ENCODE peak calls at places on chromosomes 2 and 18, in seven cellular contexts. D, P, A, O, N, E and Q are unnamed samples.

GRCh38 chr2:7440985-7441384 is 523.8 kb downstream of the RNF144A start:
- DNase-seq in E (no peak), N (no peak), O (no peak), A (no peak), P (no peak), D (no peak), Q (no peak)

GRCh38 chr2:213164263-213164662 is 12.9 kb upstream of the IKZF2 start:
- DNase-seq in O (no peak), N (no peak), P (no peak), D (no peak), E (no peak), A (no peak), Q (no peak)

GRCh38 chr2:145739679-145740078 is 1219.8 kb upstream of the ZEB2 start:
- DNase-seq in E (no peak), N (no peak), D (no peak), A (no peak), P (no peak), O (no peak), Q (no peak)

GRCh38 chr2:181131584-181131983 is 151.2 kb downstream of the UBE2E3 start:
- DNase-seq in D (no peak), O (no peak), P (no peak), E (no peak), N (no peak), A (no peak), Q (no peak)

GRCh38 chr2:134104754-134105153 is 149.1 kb upstream of the MGAT5 start:
- DNase-seq in A (no peak), O (no peak), N (peak), P (no peak), D (no peak), E (no peak), Q (no peak)

GRCh38 chr18:44917184-44917864 is 236.6 kb downstream of the SETBP1 start:
- DNase-seq in E (no peak), O (no peak), D (no peak), A (peak), N (no peak), P (no peak), Q (no peak)

GRCh38 chr2:116487336-116487735 is 1327.2 kb upstream of the DDX18 start:
- DNase-seq in A (no peak), P (no peak), E (no peak), N (no peak), D (no peak), O (no peak), Q (no peak)

GRCh38 chr18:57214976-57215375 is 68.1 kb downstream of the BOD1L2 start:
- DNase-seq in O (no peak), A (no peak), E (no peak), D (no peak), P (no peak), N (peak), Q (no peak)

GRCh38 chr18:74849316-74849715 is 251.6 kb downstream of the ZNF407 start:
- DNase-seq in O (no peak), A (no peak), N (no peak), D (no peak), E (no peak), P (no peak), Q (no peak)

GRCh38 chr2:81250270-81250669 is 945.7 kb upstream of the LRRTM1 start:
- DNase-seq in O (no peak), P (no peak), E (no peak), A (no peak), N (no peak), D (peak), Q (no peak)

DNA sequence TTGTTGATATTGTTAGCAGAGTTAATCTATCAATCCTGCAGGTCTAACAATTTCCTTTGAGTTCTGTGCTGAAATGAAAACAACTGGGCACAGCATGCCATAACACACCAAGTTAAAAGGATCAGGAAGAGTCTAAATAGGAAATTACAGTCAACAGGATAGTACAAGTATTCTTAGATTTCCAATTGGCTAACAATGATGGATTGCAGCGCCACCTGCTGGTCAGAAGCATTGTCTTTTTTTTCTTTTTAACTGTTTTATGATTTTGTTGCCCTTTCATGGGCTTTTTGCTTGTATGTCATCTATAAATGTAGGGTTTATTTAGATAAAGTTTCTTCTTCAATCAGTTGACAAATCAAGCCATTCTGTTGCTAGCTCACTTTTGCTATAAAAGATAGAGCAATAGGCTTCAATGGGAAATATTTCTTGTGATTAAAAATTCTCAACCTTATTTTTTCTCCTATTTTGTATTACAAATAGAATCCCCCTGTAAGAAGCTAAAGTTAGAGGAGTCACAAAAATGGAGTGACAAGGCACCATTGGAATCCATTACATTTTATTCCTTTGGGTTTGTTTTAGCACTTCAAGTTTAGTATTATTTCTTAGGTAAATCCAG is 40.8 kb upstream of the RPRM start:
- DNase-seq in N (peak), D (peak), O (peak), P (peak), A (peak), E (peak), Q (peak)
- TF ChIP-seq CTCF in N (peak), D (peak), O (peak), P (peak), A (peak), E (peak), Q (peak)

DNA sequence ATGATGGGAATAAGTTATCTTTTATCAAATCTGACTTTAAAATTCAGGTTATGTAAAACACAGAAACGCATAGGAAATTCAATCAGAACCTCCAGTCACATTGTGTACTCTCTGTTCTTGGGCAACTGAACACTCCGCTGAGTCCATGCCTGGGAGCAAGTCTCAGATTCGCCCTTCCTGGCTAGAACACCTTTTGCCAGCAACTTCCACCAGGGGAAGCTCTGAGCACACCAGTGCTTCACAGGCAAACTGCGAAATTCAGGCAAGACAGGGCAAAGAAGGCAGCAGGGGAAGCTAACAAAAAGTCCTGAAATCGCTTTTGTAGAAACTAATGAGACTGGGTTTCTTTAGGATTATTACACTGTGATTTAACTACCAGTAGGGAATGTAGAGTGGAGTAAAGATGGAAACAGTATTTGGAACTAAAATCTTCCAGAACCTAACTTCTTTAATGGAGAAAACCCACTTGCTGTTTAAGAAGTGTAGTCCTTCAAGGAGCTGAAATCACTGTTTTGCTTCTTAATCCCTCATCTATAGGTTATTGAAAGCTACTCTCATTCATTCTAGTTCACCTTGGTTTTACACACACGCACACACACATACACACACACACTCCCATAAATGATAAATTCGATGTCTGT is 214.3 kb downstream of the TMEM182 start:
- DNase-seq in A (no peak), N (peak), E (no peak), P (no peak), O (peak), D (peak), Q (peak)
- TF ChIP-seq CTCF in A (no peak), N (peak), E (no peak), P (no peak), O (peak), D (peak), Q (peak)

DNA sequence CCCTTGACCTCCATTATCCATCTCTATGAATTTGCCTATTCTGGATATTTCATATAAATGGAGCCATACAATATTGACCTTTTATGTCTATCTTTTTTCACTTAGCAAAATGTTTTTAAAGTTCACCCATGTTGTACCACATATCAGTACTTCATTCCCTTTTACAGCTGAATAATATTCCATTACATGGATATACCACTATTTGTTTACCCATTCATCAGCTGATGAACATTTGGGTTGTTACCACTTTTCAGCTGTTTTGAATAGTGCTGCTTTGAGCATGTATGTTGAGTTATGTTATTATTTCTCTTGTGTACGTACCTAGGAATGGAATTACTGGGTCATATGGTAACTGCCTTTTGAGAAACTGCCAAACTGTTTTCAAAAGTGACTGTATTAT is 93.7 kb upstream of the DNMT3A start:
- DNase-seq in D (no peak), N (no peak), E (no peak), O (no peak), P (no peak), A (no peak), Q (no peak)
- TF ChIP-seq CTCF in D (no peak), N (no peak), E (no peak), O (no peak), P (no peak), A (no peak), Q (no peak)

GRCh38 chr2:228681426-228681825 is 499.9 kb upstream of the SPHKAP start:
- DNase-seq in E (no peak), O (no peak), P (no peak), N (peak), D (no peak), A (no peak), Q (no peak)
- TF ChIP-seq CTCF in E (peak), O (peak), P (no peak), N (peak), D (no peak), A (peak), Q (peak)

GRCh38 chr2:25669520-25669919 is 3.9 kb downstream of the DTNB start:
- DNase-seq in O (no peak), P (no peak), D (no peak), E (no peak), A (no peak), N (no peak), Q (no peak)

GRCh38 chr2:25666218-25666617 is 7.2 kb downstream of the DTNB start:
- DNase-seq in O (no peak), E (no peak), N (no peak), P (no peak), A (no peak), D (no peak), Q (no peak)

GRCh38 chr2:25664531-25665307 is 8.7 kb downstream of the DTNB start:
- DNase-seq in E (no peak), P (peak), N (peak), A (peak), D (peak), O (peak), Q (peak)
- TF ChIP-seq CTCF in E (peak), P (peak), N (peak), A (peak), D (peak), O (peak), Q (peak)

DNA sequence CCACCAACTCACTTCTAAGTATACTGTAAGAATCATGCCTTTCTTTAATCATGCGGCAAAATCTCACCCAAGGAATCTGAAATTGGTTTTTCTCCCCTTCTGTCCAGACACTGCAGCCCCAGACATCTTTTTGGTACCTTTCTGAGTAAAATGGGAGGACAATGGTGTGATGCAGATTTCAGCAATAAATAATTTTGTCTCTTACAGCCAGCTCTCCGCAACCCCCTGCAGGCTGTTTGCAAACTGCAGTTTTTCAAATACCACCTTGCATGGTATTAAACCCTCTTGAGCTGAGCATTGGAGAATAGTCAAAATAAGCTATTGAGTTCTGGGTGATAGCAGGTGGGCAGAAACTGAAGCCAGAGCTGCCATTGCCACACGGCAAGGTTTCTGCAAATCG is 32.2 kb downstream of the GPR39 start:
- DNase-seq in O (peak), E (no peak), N (no peak), D (no peak), A (peak), P (peak), Q (peak)
- TF ChIP-seq CTCF in O (peak), E (peak), N (peak), D (peak), A (peak), P (peak), Q (peak)

DNA sequence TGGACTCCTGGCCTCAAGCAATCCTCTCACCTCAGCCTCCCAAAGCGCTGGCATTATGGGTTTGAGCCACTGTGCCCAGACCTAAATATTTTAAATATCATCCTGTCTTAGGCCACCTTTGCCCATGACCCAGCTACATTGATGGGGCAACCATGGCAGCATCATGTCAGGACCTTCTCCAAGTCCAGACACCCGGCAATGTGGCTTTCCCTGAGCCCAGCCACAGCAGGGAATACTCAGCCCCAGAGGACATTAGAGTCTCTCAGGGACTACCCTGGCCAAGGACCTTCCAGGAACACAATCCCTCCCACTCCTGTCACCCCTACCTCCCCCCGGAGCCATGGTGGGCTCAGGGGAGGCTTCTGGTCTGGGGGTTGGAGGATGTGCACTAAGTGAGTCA is 72.8 kb downstream of the SMAD7 start:
- DNase-seq in D (no peak), P (no peak), A (no peak), E (no peak), O (no peak), N (no peak), Q (no peak)
- TF ChIP-seq CTCF in D (no peak), P (no peak), A (no peak), E (no peak), O (no peak), N (no peak), Q (no peak)

DNA sequence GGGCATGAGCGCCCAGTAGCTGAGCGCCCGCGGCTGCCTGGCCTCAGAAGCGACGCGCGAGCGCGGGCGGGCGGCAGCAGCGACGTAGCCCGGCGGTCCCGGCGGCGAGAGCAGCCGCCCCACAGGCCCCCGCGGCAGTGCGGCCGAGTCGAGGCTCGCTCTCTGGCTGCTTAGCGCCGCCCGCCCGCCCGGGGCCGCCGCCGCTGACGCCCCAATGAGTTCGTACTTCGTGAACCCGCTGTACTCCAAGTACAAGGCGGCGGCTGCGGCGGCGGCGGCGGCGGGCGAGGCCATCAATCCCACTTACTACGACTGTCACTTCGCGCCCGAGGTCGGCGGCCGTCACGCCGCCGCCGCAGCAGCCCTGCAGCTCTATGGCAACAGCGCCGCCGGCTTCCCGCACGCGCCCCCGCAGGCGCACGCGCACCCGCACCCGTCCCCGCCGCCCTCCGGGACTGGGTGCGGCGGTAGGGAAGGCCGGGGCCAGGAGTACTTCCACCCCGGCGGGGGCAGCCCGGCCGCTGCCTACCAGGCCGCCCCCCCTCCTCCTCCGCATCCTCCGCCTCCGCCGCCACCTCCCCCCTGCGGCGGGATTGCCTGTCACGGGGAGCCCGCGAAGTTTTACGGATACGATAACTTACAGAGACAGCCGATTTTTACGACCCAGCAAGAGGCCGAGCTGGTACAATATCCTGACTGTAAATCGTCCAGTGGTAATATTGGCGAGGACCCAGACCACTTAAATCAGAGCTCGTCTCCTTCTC is 830 bp downstream of the HOXD8 start:
- DNase-seq in O (no peak), N (no peak), D (no peak), A (no peak), P (peak), E (no peak), Q (peak)
- TF ChIP-seq CTCF in O (no peak), N (no peak), D (no peak), A (no peak), P (no peak), E (peak), Q (no peak)

DNA sequence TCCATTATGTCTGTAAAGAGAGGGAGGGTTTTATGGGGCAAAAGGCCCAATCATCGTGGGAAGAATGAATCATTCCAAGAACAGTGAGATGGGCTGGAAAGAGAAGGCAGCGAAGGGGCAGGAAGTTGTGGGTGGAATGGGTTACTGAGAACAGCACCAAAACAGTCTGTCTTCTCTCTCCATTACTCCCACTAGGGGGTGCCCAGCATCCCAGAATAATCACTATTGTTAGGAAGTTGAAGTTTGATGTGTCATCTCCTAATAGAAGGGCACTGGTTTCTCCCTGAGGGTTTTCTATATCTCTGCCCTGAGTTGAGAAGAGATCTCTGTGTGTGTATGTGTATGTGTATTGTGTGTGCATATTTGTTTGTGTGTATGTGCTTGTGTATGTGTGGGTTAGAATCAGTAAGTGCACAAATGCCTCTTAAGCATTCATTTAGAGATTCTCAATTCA is 76.6 kb upstream of the MAP4K3 start:
- DNase-seq in N (peak), O (peak), D (peak), P (peak), E (peak), A (peak), Q (peak)
- TF ChIP-seq CTCF in N (peak), O (peak), D (peak), P (peak), E (peak), A (peak), Q (peak)

DNA sequence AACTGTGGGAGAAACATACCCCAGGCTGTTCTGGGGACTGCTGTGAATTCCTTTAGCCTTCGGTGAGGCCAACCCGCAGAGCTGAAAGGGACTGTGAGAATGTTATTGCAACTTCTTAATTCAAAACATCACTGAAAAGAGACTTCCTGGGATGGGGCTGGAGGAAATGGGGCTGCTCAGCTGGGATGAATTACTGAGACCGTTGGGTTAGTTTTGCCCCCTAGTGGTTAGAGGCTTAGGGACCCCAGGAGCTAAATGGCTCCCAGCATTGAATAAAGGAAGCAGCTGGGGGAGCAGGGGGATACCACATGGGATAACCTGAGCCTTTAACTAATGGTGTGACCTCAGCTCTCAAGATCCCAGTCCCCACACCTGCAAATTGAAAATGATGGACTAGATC is 941.1 kb upstream of the FANCL start:
- DNase-seq in D (no peak), N (no peak), P (no peak), O (peak), E (no peak), A (no peak), Q (peak)
- TF ChIP-seq CTCF in D (peak), N (peak), P (no peak), O (peak), E (peak), A (no peak), Q (peak)